ENCODE peak calls at places on chromosomes 2 and 18, in five cellular contexts. F is AG09309, S is upper lobe of left lung, B is cardiac muscle cell, Y is breast epithelium. J is an unnamed sample.
A peak's percentile ranks its signal among the peaks of the same experiment; 100 is the strongest.

GRCh38 chr2:223108376-223109100 is 56.5 kb downstream of the KCNE4 start:
- DNase-seq in F (peak; percentile 52), S (no peak), B (no peak), Y (no peak), J (no peak)

GRCh38 chr2:28340312-28341202 is 52.1 kb upstream of the FOSL2 start:
- DNase-seq in F (no peak), S (no peak), B (no peak), Y (no peak), J (no peak)

GRCh38 chr2:205297846-205298245 is 384.5 kb upstream of the NRP2 start:
- DNase-seq in F (no peak), S (no peak), B (no peak), Y (no peak), J (no peak)

GRCh38 chr2:37730037-37730813 is 58.8 kb upstream of the CDC42EP3 start:
- DNase-seq in F (no peak), S (no peak), B (no peak), Y (no peak), J (no peak)

GRCh38 chr2:239106314-239106908 is 258.5 kb downstream of the TWIST2 start:
- DNase-seq in F (peak; percentile 23), S (no peak), B (peak; percentile 71), Y (no peak), J (peak; percentile 45)

GRCh38 chr2:160353166-160353565 is 140.4 kb downstream of the RBMS1 start:
- DNase-seq in F (no peak), S (no peak), B (no peak), Y (no peak), J (peak; percentile 30)

GRCh38 chr2:230473378-230473777 is 57.4 kb downstream of the SP100 start:
- DNase-seq in F (no peak), S (no peak), B (no peak), Y (no peak), J (no peak)

GRCh38 chr2:238127165-238128060 is 11.1 kb upstream of the KLHL30 start:
- DNase-seq in F (no peak), S (peak; percentile 82), B (peak; percentile 74), Y (no peak), J (no peak)

GRCh38 chr18:8253943-8254342 is 355.3 kb upstream of the RAB12 start:
- DNase-seq in F (no peak), S (no peak), B (no peak), Y (no peak), J (no peak)

GRCh38 chr2:205868773-205869333 is 186.6 kb downstream of the NRP2 start:
- DNase-seq in F (no peak), S (no peak), B (peak; percentile 83), Y (no peak), J (no peak)

GRCh38 chr2:239532305-239532649 is 131.5 kb upstream of the HDAC4 start:
- DNase-seq in F (no peak), S (peak; percentile 61), B (no peak), Y (no peak), J (no peak)

GRCh38 chr2:149739880-149740265 is 152.3 kb upstream of the MMADHC start:
- DNase-seq in F (no peak), S (no peak), B (no peak), Y (no peak), J (no peak)

GRCh38 chr2:190563109-190563508 is 28.6 kb upstream of the NEMP2 start:
- DNase-seq in F (no peak), S (peak; percentile 29), B (no peak), Y (no peak), J (no peak)

GRCh38 chr2:2742745-2743144 is 411.7 kb upstream of the MYT1L start:
- DNase-seq in F (no peak), S (no peak), B (no peak), Y (no peak), J (no peak)

GRCh38 chr2:159984034-159984433 is 78.4 kb downstream of the PLA2R1 start:
- DNase-seq in F (no peak), S (no peak), B (no peak), Y (no peak), J (no peak)

GRCh38 chr2:171923206-171923605 is 945 bp downstream of the HAT1 start:
- DNase-seq in F (peak; percentile 18), S (no peak), B (peak; percentile 72), Y (no peak), J (no peak)

GRCh38 chr2:47048801-47049480 is 106.2 kb downstream of the STPG4 start:
- DNase-seq in F (no peak), S (no peak), B (no peak), Y (no peak), J (no peak)

GRCh38 chr2:102421890-102422759 is 835 bp upstream of the IL18RAP start:
- DNase-seq in F (no peak), S (no peak), B (no peak), Y (no peak), J (no peak)

GRCh38 chr2:3196716-3197115 is 180.9 kb downstream of the EIPR1 start:
- DNase-seq in F (no peak), S (no peak), B (no peak), Y (no peak), J (no peak)

GRCh38 chr2:64650257-64650656 is 3.5 kb downstream of the SERTAD2 start:
- DNase-seq in F (no peak), S (no peak), B (no peak), Y (no peak), J (no peak)

GRCh38 chr2:138602166-138602460 is 100.5 kb downstream of the SPOPL start:
- DNase-seq in F (no peak), S (no peak), B (no peak), Y (no peak), J (no peak)

GRCh38 chr18:37161491-37161890 is 332.6 kb downstream of the KIAA1328 start:
- DNase-seq in F (no peak), S (no peak), B (no peak), Y (no peak), J (no peak)

GRCh38 chr2:216665240-216665639 is 30.1 kb downstream of the IGFBP5 start:
- DNase-seq in F (no peak), S (no peak), B (peak; percentile 68), Y (peak; percentile 95), J (peak; percentile 79)

GRCh38 chr2:50333501-50334228 is 698.3 kb downstream of the NRXN1 start:
- DNase-seq in F (no peak), S (no peak), B (no peak), Y (no peak), J (no peak)

GRCh38 chr2:112714836-112715631 is 5.8 kb upstream of the NT5DC4 start:
- DNase-seq in F (no peak), S (no peak), B (no peak), Y (no peak), J (no peak)

GRCh38 chr18:3525870-3526420 is 76.0 kb downstream of the TGIF1 start:
- DNase-seq in F (no peak), S (no peak), B (peak; percentile 36), Y (no peak), J (no peak)

GRCh38 chr2:31886700-31887099 is 124.1 kb downstream of the MEMO1 start:
- DNase-seq in F (no peak), S (no peak), B (peak; percentile 14), Y (no peak), J (no peak)

GRCh38 chr2:114537777-114538176 is 95.3 kb downstream of the DPP10 start:
- DNase-seq in F (no peak), S (no peak), B (no peak), Y (no peak), J (no peak)

GRCh38 chr2:1437101-1437500 is 23.8 kb downstream of the TPO start:
- DNase-seq in F (no peak), S (no peak), B (no peak), Y (no peak), J (no peak)

GRCh38 chr18:48834421-48835011 is 116.2 kb downstream of the SMAD7 start:
- DNase-seq in F (peak; percentile 86), S (no peak), B (peak; percentile 89), Y (peak; percentile 45), J (no peak)
- H3K4me3 ChIP-seq in F (peak overlapping the region; percentile 10), S (no peak overlapping the region), B (no peak overlapping the region), Y (no peak overlapping the region), J (no peak overlapping the region)

GRCh38 chr2:191711621-191712020 is 33.7 kb downstream of the NABP1 start:
- DNase-seq in F (no peak), S (no peak), B (no peak), Y (no peak), J (no peak)

GRCh38 chr2:191714925-191715324 is 37.0 kb downstream of the NABP1 start:
- DNase-seq in F (no peak), S (no peak), B (no peak), Y (no peak), J (no peak)

GRCh38 chr2:191719261-191719660 is 41.3 kb downstream of the NABP1 start:
- DNase-seq in F (no peak), S (no peak), B (no peak), Y (no peak), J (no peak)

GRCh38 chr2:191710411-191710900 is 32.5 kb downstream of the NABP1 start:
- DNase-seq in F (no peak), S (no peak), B (peak; percentile 32), Y (no peak), J (no peak)

DNA sequence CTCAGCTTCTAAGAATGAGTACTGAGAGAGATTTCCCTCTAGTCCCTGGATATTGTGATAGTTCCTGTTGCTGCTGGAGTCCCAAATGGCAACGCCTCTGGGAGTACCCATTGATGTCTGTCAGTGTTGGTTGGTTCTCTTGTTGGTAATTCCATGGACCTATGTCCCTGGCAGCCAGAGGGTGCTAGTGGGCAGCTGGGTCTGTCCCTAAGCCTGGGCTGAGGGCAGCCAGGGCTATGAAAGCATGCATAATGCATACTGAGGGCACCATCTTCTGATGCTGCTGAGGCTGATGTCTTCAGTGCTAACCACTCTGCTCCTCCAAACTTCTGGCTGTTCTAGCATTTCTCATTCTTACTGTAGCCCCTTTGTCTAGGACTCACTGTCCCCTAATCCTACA is 35.9 kb downstream of the NABP1 start:
- DNase-seq in F (no peak), S (no peak), B (no peak), Y (no peak), J (no peak)
- TF ChIP-seq CTCF in F (no peak), S (no peak), B (no peak), Y (no peak), J (peak; percentile 7)

GRCh38 chr2:105143467-105144127 is 97.9 kb upstream of the GPR45 start:
- DNase-seq in F (no peak), S (no peak), B (peak; percentile 22), Y (peak; percentile 82), J (no peak)
- H3K4me3 ChIP-seq in F (peak overlapping the region; percentile 33), S (no peak overlapping the region), B (peak overlapping the region; percentile 58), Y (peak overlapping the region; percentile 29), J (peak overlapping the region; percentile 34)

GRCh38 chr2:128601298-128602037 is 282.8 kb upstream of the HS6ST1 start:
- DNase-seq in F (no peak), S (no peak), B (no peak), Y (no peak), J (no peak)
- TF ChIP-seq CTCF in F (no peak), S (no peak), B (no peak), Y (no peak), J (no peak)

GRCh38 chr18:76524900-76525698 is 30.1 kb upstream of the ZNF516 start:
- DNase-seq in F (no peak), S (no peak), B (peak; percentile 82), Y (no peak), J (no peak)
- H3K4me3 ChIP-seq in F (peak overlapping the region; percentile 29), S (no peak overlapping the region), B (peak overlapping the region; percentile 22), Y (peak overlapping the region; percentile 29), J (no peak overlapping the region)

J was measured in LNCaP clone FGC.